ENCODE peak calls at places on chromosomes 12 and 14, in five cellular contexts. B is psoas muscle; L is effector memory CD8-positive, alpha-beta T cell; M is RCC 7860; G is NCI-H1417. R is an unnamed sample.

GRCh38 chr12:131929530-131930456 is 717 bp downstream of the PUS1 start:
- DNase-seq in B (no peak), L (no peak), M (no peak), G (peak; percentile 33), R (no peak)

GRCh38 chr14:100776681-100777365 is 49.1 kb upstream of the MEG3 start:
- DNase-seq in B (no peak), L (no peak), M (no peak), G (no peak), R (no peak)

GRCh38 chr12:86122846-86123468 is 133.2 kb downstream of the MGAT4C start:
- DNase-seq in B (no peak), L (no peak), M (peak; percentile 20), G (no peak), R (no peak)

GRCh38 chr12:89919241-89919906 is 210.7 kb upstream of the ATP2B1 start:
- DNase-seq in B (no peak), L (no peak), M (no peak), G (no peak), R (no peak)

GRCh38 chr14:60151715-60152114 is 13.5 kb downstream of the DHRS7 start:
- DNase-seq in B (peak; percentile 88), L (peak; percentile 61), M (peak; percentile 56), G (no peak), R (peak; percentile 85)

GRCh38 chr14:91416744-91417133 is 881 bp downstream of the CCDC88C start:
- DNase-seq in B (no peak), L (no peak), M (no peak), G (peak; percentile 49), R (no peak)

GRCh38 chr14:93981316-93981715 is 4.9 kb upstream of the ASB2 start:
- DNase-seq in B (no peak), L (no peak), M (no peak), G (no peak), R (no peak)

GRCh38 chr12:108939594-108939993 is 59.7 kb downstream of the DAO start:
- DNase-seq in B (no peak), L (no peak), M (no peak), G (no peak), R (peak; percentile 28)

GRCh38 chr14:72532686-72533454 is 361.0 kb downstream of the DPF3 start:
- DNase-seq in B (no peak), L (no peak), M (no peak), G (no peak), R (no peak)

GRCh38 chr14:96167224-96168148 is 37.2 kb upstream of the BDKRB2 start:
- DNase-seq in B (no peak), L (no peak), M (peak; percentile 11), G (peak; percentile 36), R (peak; percentile 64)

GRCh38 chr12:48331389-48331788 is 19.3 kb downstream of the ZNF641 start:
- DNase-seq in B (no peak), L (no peak), M (no peak), G (no peak), R (no peak)

GRCh38 chr12:90428474-90428873 is 526.5 kb downstream of the CCER1 start:
- DNase-seq in B (no peak), L (no peak), M (no peak), G (no peak), R (no peak)

GRCh38 chr12:25958254-25959068 is at the start of gene RASSF8:
- DNase-seq in B (peak; percentile 84), L (no peak), M (peak; percentile 46), G (peak; percentile 82), R (peak; percentile 21)

GRCh38 chr12:24810378-24810777 is 138.5 kb downstream of the BCAT1 start:
- DNase-seq in B (no peak), L (no peak), M (no peak), G (no peak), R (no peak)

GRCh38 chr14:23407516-23408306 is at the start of gene MYH6:
- DNase-seq in B (no peak), L (no peak), M (no peak), G (no peak), R (no peak)

GRCh38 chr12:109820921-109821381 is 12.2 kb downstream of the TRPV4 start:
- DNase-seq in B (no peak), L (no peak), M (no peak), G (peak; percentile 71), R (no peak)

GRCh38 chr14:23310546-23310945 is 3.9 kb downstream of the BCL2L2 start:
- DNase-seq in B (no peak), L (no peak), M (no peak), G (no peak), R (no peak)

GRCh38 chr12:130073721-130074120 is 88.5 kb upstream of the FZD10 start:
- DNase-seq in B (no peak), L (no peak), M (no peak), G (no peak), R (no peak)

GRCh38 chr12:2624543-2625266 is 170.1 kb upstream of the FKBP4 start:
- DNase-seq in B (no peak), L (no peak), M (no peak), G (peak; percentile 23), R (peak; percentile 4)